ENCODE peak calls at places on chromosomes 11 and 22, in seven cellular contexts. H, V, P, I, A, X and N are unnamed samples.

GRCh38 chr11:121770933-121771332 is 318.2 kb upstream of the SORL1-AS1 start:
- DNase-seq in P (no peak), X (no peak), V (no peak), A (no peak), H (no peak), I (no peak), N (no peak)

GRCh38 chr22:38452373-38453064 is 2.5 kb downstream of the KCNJ4 start:
- DNase-seq in I (no peak), X (no peak), A (peak; percentile 31), P (no peak), V (no peak), H (no peak), N (no peak)

GRCh38 chr11:134101292-134101691 is 32.4 kb downstream of the JAM3 start:
- DNase-seq in X (no peak), H (no peak), V (no peak), P (no peak), A (no peak), I (no peak), N (no peak)

GRCh38 chr11:2437516-2437915 is 6.8 kb downstream of the TRPM5 start:
- DNase-seq in V (no peak), X (no peak), A (no peak), I (no peak), H (no peak), P (no peak), N (no peak)

GRCh38 chr11:121716060-121716459 is 263.3 kb upstream of the SORL1-AS1 start:
- DNase-seq in P (no peak), X (peak; percentile 84), H (no peak), A (no peak), V (no peak), I (no peak), N (no peak)

GRCh38 chr22:37559901-37560681 is at the start of gene CDC42EP1:
- DNase-seq in X (no peak), A (peak; percentile 46), H (no peak), V (no peak), I (peak; percentile 84), P (peak; percentile 87), N (no peak)

GRCh38 chr11:117837070-117837776 is 12.7 kb upstream of the FXYD2 start:
- DNase-seq in I (no peak), X (no peak), V (no peak), H (no peak), A (no peak), P (peak; percentile 35), N (no peak)

GRCh38 chr22:35627267-35628041 is 10.3 kb upstream of the MB start:
- DNase-seq in V (peak; percentile 48), I (no peak), A (no peak), P (peak; percentile 83), X (peak; percentile 84), H (peak; percentile 75), N (peak; percentile 77)

GRCh38 chr11:61749607-61750217 is 2.7 kb upstream of the MYRF start:
- DNase-seq in H (no peak), I (peak; percentile 76), V (no peak), P (no peak), X (peak; percentile 30), A (peak; percentile 94), N (no peak)

GRCh38 chr22:20606041-20606783 is 98.8 kb downstream of the MED15 start:
- DNase-seq in H (peak; percentile 78), V (peak; percentile 48), A (no peak), X (peak; percentile 6), P (peak; percentile 70), I (peak; percentile 96), N (peak; percentile 81)

GRCh38 chr11:120471131-120471530 is 40.4 kb upstream of the GRIK4 start:
- DNase-seq in I (no peak), V (no peak), A (no peak), H (no peak), P (no peak), X (peak; percentile 59), N (no peak)

GRCh38 chr11:96203567-96204365 is 139.2 kb downstream of the MAML2 start:
- DNase-seq in X (no peak), A (no peak), P (no peak), H (no peak), V (no peak), I (no peak), N (no peak)

GRCh38 chr22:19871845-19872778 is 17.4 kb upstream of the GNB1L start:
- DNase-seq in P (peak; percentile 46), H (peak; percentile 1), I (no peak), V (no peak), X (no peak), A (no peak), N (no peak)

GRCh38 chr11:11163256-11163655 is 189.8 kb downstream of the CSNK2A3 start:
- DNase-seq in A (no peak), I (peak; percentile 47), P (no peak), X (no peak), V (no peak), H (no peak), N (no peak)

GRCh38 chr22:18056161-18056666 is 21.6 kb upstream of the PEX26 start:
- DNase-seq in P (peak; percentile 62), X (no peak), A (peak; percentile 90), I (no peak), V (no peak), H (no peak), N (peak; percentile 73)

GRCh38 chr22:37079668-37080171 is 28.2 kb downstream of the KCTD17 start:
- DNase-seq in I (no peak), H (peak; percentile 88), P (peak; percentile 71), X (peak; percentile 48), A (no peak), V (peak; percentile 57), N (no peak)

GRCh38 chr11:63745304-63746170 is 23.0 kb downstream of the ZFTA start:
- DNase-seq in P (no peak), H (no peak), A (no peak), X (no peak), I (no peak), V (no peak), N (no peak)

GRCh38 chr11:30585892-30586250 is 282 bp downstream of the MPPED2 start:
- DNase-seq in P (peak; percentile 44), I (no peak), A (no peak), V (no peak), H (peak; percentile 8), X (no peak), N (no peak)

GRCh38 chr11:36540998-36541397 is 26.8 kb upstream of the RAG1 start:
- DNase-seq in X (peak; percentile 9), I (no peak), V (no peak), H (peak; percentile 38), A (no peak), P (no peak), N (peak; percentile 78)

GRCh38 chr22:38347944-38348750 is 30.9 kb upstream of the CSNK1E start:
- DNase-seq in P (peak; percentile 57), X (no peak), H (no peak), I (no peak), V (no peak), A (no peak), N (no peak)